ENCODE peak calls at places on chromosome 18, in ten cellular contexts. J is ovary, O is IMR-90, I is lower leg skin, Z is thyroid gland, C is endothelial cell of umbilical vein, F is adrenal gland, R is GM12878, Y is HepG2, U is heart left ventricle. D is an unnamed sample.

GRCh38 chr18:42038936-42039335 is 83.9 kb downstream of the PIK3C3 start:
- DNase-seq in J (no peak), O (peak), I (no peak), Z (no peak), C (peak), F (no peak), R (no peak), Y (no peak), U (no peak), D (no peak)

GRCh38 chr18:69215151-69215550 is 185.5 kb upstream of the DOK6 start:
- DNase-seq in J (no peak), O (no peak), I (no peak), Z (no peak), C (no peak), F (no peak), R (no peak), Y (no peak), U (no peak), D (no peak)

GRCh38 chr18:45437399-45437798 is 177.9 kb upstream of the SLC14A2 start:
- DNase-seq in J (no peak), O (no peak), I (no peak), Z (no peak), C (no peak), F (no peak), R (no peak), Y (no peak), U (no peak), D (no peak)

GRCh38 chr18:31610841-31611240 is 19.2 kb downstream of the TTR start:
- DNase-seq in J (no peak), O (no peak), I (no peak), Z (peak), C (peak), F (no peak), R (no peak), Y (peak), U (no peak), D (no peak)

GRCh38 chr18:32378705-32379104 is 92.0 kb downstream of the GAREM1 start:
- DNase-seq in J (no peak), O (peak), I (no peak), Z (no peak), C (peak), F (peak), R (no peak), Y (peak), U (no peak), D (no peak)

GRCh38 chr18:3402962-3403585 is 46.9 kb upstream of the TGIF1 start:
- DNase-seq in J (no peak), O (peak), I (no peak), Z (no peak), C (no peak), F (no peak), R (no peak), Y (no peak), U (no peak), D (peak)

GRCh38 chr18:79515944-79516351 is 120.2 kb downstream of the NFATC1 start:
- DNase-seq in J (no peak), O (no peak), I (no peak), Z (no peak), C (no peak), F (no peak), R (no peak), Y (peak), U (no peak), D (no peak)

GRCh38 chr18:21191596-21192307 is 50.3 kb upstream of the GREB1L start:
- DNase-seq in J (no peak), O (peak), I (peak), Z (peak), C (peak), F (peak), R (no peak), Y (peak), U (peak), D (peak)

GRCh38 chr18:28581503-28582169 is 404.7 kb upstream of the CDH2 start:
- DNase-seq in J (no peak), O (no peak), I (no peak), Z (no peak), C (no peak), F (no peak), R (no peak), Y (no peak), U (no peak), D (no peak)

GRCh38 chr18:5463390-5463789 is 80.4 kb downstream of the EPB41L3 start:
- DNase-seq in J (no peak), O (peak), I (peak), Z (peak), C (no peak), F (no peak), R (no peak), Y (no peak), U (peak), D (no peak)

GRCh38 chr18:46398005-46398404 is 259.0 kb downstream of the LOXHD1 start:
- DNase-seq in J (no peak), O (no peak), I (no peak), Z (no peak), C (no peak), F (no peak), R (no peak), Y (no peak), U (no peak), D (no peak)

GRCh38 chr18:77098554-77099174 is 33.9 kb downstream of the MBP start:
- DNase-seq in J (no peak), O (no peak), I (no peak), Z (no peak), C (no peak), F (no peak), R (no peak), Y (no peak), U (peak), D (no peak)

DNA sequence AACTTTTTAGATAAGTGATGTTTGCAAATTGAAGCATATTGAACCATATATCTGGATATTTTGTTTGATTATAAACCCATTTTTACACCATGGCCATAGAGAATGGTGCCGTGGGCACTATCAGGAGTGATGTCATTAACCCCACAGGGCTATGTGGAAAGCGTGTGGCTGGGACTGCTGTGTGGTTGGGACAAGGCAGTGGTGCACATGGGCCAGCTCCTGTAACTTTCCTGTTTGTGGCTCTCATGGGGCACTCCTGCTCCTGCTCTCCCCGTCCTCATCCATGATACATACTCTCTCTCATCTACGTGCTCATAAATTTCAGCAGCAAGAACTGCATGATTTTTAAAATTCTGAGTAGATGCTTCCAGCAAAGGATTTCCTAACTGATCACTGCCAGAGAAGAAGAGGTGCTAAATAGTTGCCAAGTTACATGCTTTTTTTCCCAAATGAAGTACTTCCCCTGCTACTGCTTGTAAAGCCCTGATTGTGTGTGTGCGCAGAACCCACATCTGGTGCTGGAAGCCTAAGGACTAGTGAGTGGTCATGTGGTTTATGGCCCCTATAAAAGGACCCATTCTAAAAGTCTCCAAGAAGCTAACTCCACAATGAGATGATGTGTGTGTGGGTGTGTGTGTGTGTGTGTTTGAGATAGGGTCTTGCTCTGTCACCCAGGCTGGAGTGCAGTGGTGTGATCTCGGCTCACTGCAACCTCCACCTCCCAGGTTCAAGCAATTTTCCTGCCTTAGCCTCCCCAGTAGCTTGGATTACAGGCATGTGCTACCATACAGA is 240.9 kb downstream of the NEDD4L start:
- DNase-seq in J (no peak), O (no peak), I (no peak), Z (no peak), C (no peak), F (no peak), R (no peak), Y (no peak), U (no peak), D (no peak)
- TF ChIP-seq POLR2A in J (no peak), O (no peak), I (no peak), Z (no peak), C (no peak), F (no peak), R (no peak), Y (no peak), U (no peak), D (no peak)

GRCh38 chr18:35459997-35460396 is 37.8 kb downstream of the INO80C start:
- DNase-seq in J (no peak), O (no peak), I (no peak), Z (no peak), C (no peak), F (no peak), R (no peak), Y (no peak), U (no peak), D (no peak)

GRCh38 chr18:35464731-35465728 is 32.7 kb downstream of the INO80C start:
- DNase-seq in J (no peak), O (no peak), I (no peak), Z (no peak), C (peak), F (no peak), R (no peak), Y (no peak), U (no peak), D (no peak)

GRCh38 chr18:35463837-35464236 is 33.9 kb downstream of the INO80C start:
- DNase-seq in J (no peak), O (no peak), I (no peak), Z (no peak), C (peak), F (no peak), R (no peak), Y (no peak), U (no peak), D (no peak)

GRCh38 chr18:35460719-35461118 is 37.0 kb downstream of the INO80C start:
- DNase-seq in J (no peak), O (peak), I (no peak), Z (no peak), C (peak), F (no peak), R (no peak), Y (no peak), U (no peak), D (no peak)

GRCh38 chr18:35463050-35463449 is 34.7 kb downstream of the INO80C start:
- DNase-seq in J (no peak), O (no peak), I (no peak), Z (peak), C (peak), F (peak), R (no peak), Y (no peak), U (peak), D (no peak)
- TF ChIP-seq POLR2A in J (no peak), O (no peak), I (no peak), Z (no peak), C (peak), F (no peak), R (no peak), Y (no peak), U (no peak), D (no peak)

GRCh38 chr18:24138884-24139616 is at the start of gene CABYR:
- DNase-seq in J (peak), O (peak), I (peak), Z (peak), C (peak), F (peak), R (peak), Y (peak), U (peak), D (peak)
- TF ChIP-seq POLR2A in J (peak), O (peak), I (no peak), Z (no peak), C (peak), F (peak), R (peak), Y (no peak), U (no peak), D (peak)

GRCh38 chr18:63160172-63160995 is 159.2 kb downstream of the BCL2 start:
- DNase-seq in J (no peak), O (no peak), I (no peak), Z (no peak), C (no peak), F (no peak), R (peak), Y (no peak), U (no peak), D (no peak)
- TF ChIP-seq POLR2A in J (no peak), O (no peak), I (no peak), Z (no peak), C (no peak), F (no peak), R (no peak), Y (no peak), U (no peak), D (no peak)

DNA sequence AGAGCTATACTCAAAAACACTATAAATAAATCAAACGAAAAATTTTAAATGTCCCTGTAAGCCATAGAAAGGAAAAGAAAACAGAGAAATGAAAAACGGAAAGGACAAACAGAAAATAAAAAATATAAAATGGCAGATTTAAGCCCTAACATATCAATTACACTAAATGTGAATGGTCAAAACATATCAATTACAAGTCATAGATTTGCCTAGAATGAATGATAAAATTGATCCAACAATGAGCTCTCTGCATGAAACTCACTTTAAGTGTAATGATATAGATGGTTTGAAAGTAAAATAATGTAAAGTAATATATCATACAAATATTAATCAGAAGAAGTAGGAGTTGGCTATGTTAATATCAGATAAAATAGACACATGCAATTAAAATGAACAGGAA is 54.2 kb upstream of the TCF4 start:
- DNase-seq in J (no peak), O (no peak), I (no peak), Z (no peak), C (no peak), F (no peak), R (no peak), Y (no peak), U (no peak), D (no peak)
- TF ChIP-seq POLR2A in J (no peak), O (no peak), I (no peak), Z (no peak), C (no peak), F (no peak), R (no peak), Y (no peak), U (no peak), D (no peak)

GRCh38 chr18:59899298-59900221 is at the start of gene PMAIP1:
- DNase-seq in J (peak), O (peak), I (peak), Z (peak), C (peak), F (peak), R (no peak), Y (peak), U (peak), D (peak)
- TF ChIP-seq POLR2A in J (peak), O (peak), I (no peak), Z (no peak), C (peak), F (peak), R (peak), Y (peak), U (no peak), D (peak)

GRCh38 chr18:50878345-50879301 is at the start of gene ME2:
- DNase-seq in J (peak), O (peak), I (peak), Z (peak), C (peak), F (peak), R (peak), Y (peak), U (peak), D (peak)

GRCh38 chr18:50880108-50880465 is 1.2 kb downstream of the ME2 start:
- DNase-seq in J (no peak), O (no peak), I (no peak), Z (no peak), C (no peak), F (no peak), R (no peak), Y (no peak), U (no peak), D (no peak)

GRCh38 chr18:50875966-50876536 is 2.9 kb upstream of the ME2 start:
- DNase-seq in J (no peak), O (no peak), I (no peak), Z (no peak), C (no peak), F (no peak), R (no peak), Y (no peak), U (no peak), D (no peak)

GRCh38 chr18:50877545-50878265 is 1.2 kb upstream of the ME2 start:
- DNase-seq in J (no peak), O (no peak), I (no peak), Z (no peak), C (no peak), F (no peak), R (no peak), Y (no peak), U (no peak), D (no peak)

DNA sequence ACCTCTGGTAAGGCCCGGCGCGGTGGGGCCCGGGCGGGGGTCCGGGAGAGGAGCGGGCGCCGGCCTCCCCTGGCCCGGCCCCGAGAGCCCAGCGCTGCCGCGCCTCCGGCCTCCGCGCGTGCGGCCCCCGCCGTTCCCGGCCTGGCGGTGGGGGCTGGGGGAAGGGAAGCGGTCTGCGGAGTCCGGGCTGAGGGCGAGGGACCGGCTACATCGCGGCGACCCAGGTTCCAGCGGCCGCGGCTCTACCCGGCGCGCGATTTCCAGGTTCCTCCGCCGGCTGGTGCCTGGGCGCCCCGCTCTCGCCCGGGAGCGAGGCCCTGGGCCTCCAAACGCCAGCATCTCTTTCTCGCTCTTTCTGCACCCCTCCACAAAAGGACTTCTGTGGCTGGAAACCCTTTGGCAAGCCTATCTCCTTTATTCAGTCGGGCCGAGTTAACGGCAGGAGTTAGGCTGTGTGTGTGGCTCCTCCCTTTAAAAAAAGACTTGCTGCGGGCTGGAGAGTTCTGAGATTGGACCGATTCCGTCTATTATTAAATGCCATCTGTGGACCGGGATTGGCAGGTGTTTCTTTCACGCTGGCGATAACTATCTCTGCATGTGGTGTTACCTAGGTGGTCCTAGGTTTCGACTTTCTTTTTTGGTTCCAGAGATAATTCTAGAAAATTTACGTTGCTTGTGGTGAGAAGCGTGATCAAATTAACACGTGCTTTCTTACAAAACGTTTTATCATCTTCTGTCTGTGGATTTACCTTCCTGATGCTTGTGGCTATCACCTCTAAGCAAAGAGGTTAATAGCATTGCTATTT is 587 bp downstream of the ME2 start:
- DNase-seq in J (no peak), O (peak), I (peak), Z (peak), C (peak), F (no peak), R (no peak), Y (peak), U (peak), D (no peak)
- TF ChIP-seq POLR2A in J (no peak), O (no peak), I (no peak), Z (no peak), C (no peak), F (no peak), R (no peak), Y (peak), U (no peak), D (no peak)

DNA sequence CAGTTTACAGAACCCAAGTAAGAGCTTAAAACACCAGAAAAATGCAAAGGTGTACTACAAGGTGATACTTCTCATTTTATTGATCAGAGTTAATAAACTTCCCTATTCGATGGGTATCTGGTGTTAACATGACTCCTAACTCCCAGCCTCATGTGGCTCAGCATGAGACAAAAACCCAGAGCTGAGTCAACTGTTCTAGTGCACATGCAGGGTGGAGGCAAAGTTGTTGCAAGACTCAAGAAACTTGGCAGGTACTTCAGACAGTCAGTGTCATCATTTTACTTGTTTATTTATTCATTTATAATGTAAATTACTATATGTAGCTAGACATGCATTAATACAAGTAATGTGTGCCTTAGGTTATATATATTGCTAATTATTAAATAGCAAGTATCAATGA is 216.6 kb upstream of the DSEL start:
- DNase-seq in J (no peak), O (peak), I (no peak), Z (no peak), C (no peak), F (no peak), R (no peak), Y (no peak), U (no peak), D (peak)
- TF ChIP-seq POLR2A in J (no peak), O (no peak), I (no peak), Z (no peak), C (no peak), F (no peak), R (no peak), Y (no peak), U (no peak), D (no peak)

GRCh38 chr18:8608795-8609673 is at the start of gene RAB12:
- DNase-seq in J (peak), O (peak), I (peak), Z (peak), C (peak), F (peak), R (no peak), Y (peak), U (peak), D (peak)
- TF ChIP-seq POLR2A in J (peak), O (peak), I (no peak), Z (peak), C (peak), F (peak), R (peak), Y (no peak), U (no peak), D (peak)

GRCh38 chr18:73296686-73297085 is 428.9 kb upstream of the NETO1 start:
- DNase-seq in J (no peak), O (no peak), I (no peak), Z (peak), C (no peak), F (no peak), R (no peak), Y (no peak), U (no peak), D (no peak)
- TF ChIP-seq POLR2A in J (no peak), O (no peak), I (no peak), Z (no peak), C (no peak), F (no peak), R (no peak), Y (no peak), U (no peak), D (no peak)